ENCODE peak calls at places on chromosome 13, in eight cellular contexts. One of them, this sample, is unnamed.

GRCh38 chr13:31468114-31468902 is 268.5 kb downstream of the B3GLCT start:
- DNase-seq in T-helper 1 cell: no peak
- DNase-seq in heart left ventricle: no peak
- DNase-seq in dorsolateral prefrontal cortex: no peak
- DNase-seq in left lung: no peak
- DNase-seq in choroid plexus epithelial cell: no peak
- DNase-seq in activated T-helper 2 cell treated with anti-CD3 and anti-CD28 coated beads, Interferon-gamma antibody, Interleukin-2, Interleukin-4, amounts not matched to agents 10 μg/mL and 5 μg/mL and 100 μg/mL, durations not matched to agents 14 hours and 24 hours and 36 hours: no peak
- DNase-seq in NCI-H226: no peak
- DNase-seq in this sample: no peak

GRCh38 chr13:102682727-102683126 is 12.1 kb downstream of the METTL21C start:
- DNase-seq in T-helper 1 cell: no peak
- DNase-seq in heart left ventricle: no peak
- DNase-seq in dorsolateral prefrontal cortex: no peak
- DNase-seq in left lung: no peak
- DNase-seq in choroid plexus epithelial cell: no peak
- DNase-seq in activated T-helper 2 cell treated with anti-CD3 and anti-CD28 coated beads, Interferon-gamma antibody, Interleukin-2, Interleukin-4, amounts not matched to agents 10 μg/mL and 5 μg/mL and 100 μg/mL, durations not matched to agents 14 hours and 24 hours and 36 hours: no peak
- DNase-seq in NCI-H226: no peak
- DNase-seq in this sample: no peak

GRCh38 chr13:101698400-101698799 is 245.9 kb downstream of the ITGBL1 start:
- DNase-seq in T-helper 1 cell: no peak
- DNase-seq in heart left ventricle: no peak
- DNase-seq in dorsolateral prefrontal cortex: no peak
- DNase-seq in left lung: no peak
- DNase-seq in choroid plexus epithelial cell: peak
- DNase-seq in activated T-helper 2 cell treated with anti-CD3 and anti-CD28 coated beads, Interferon-gamma antibody, Interleukin-2, Interleukin-4, amounts not matched to agents 10 μg/mL and 5 μg/mL and 100 μg/mL, durations not matched to agents 14 hours and 24 hours and 36 hours: no peak
- DNase-seq in NCI-H226: no peak
- DNase-seq in this sample: no peak

GRCh38 chr13:48637601-48638000 is 16.1 kb upstream of the CYSLTR2 start:
- DNase-seq in T-helper 1 cell: no peak
- DNase-seq in heart left ventricle: no peak
- DNase-seq in dorsolateral prefrontal cortex: no peak
- DNase-seq in left lung: no peak
- DNase-seq in choroid plexus epithelial cell: no peak
- DNase-seq in activated T-helper 2 cell treated with anti-CD3 and anti-CD28 coated beads, Interferon-gamma antibody, Interleukin-2, Interleukin-4, amounts not matched to agents 10 μg/mL and 5 μg/mL and 100 μg/mL, durations not matched to agents 14 hours and 24 hours and 36 hours: no peak
- DNase-seq in NCI-H226: no peak
- DNase-seq in this sample: no peak

GRCh38 chr13:21849323-21849722 is 178.4 kb downstream of the FGF9 start:
- DNase-seq in T-helper 1 cell: no peak
- DNase-seq in heart left ventricle: no peak
- DNase-seq in dorsolateral prefrontal cortex: no peak
- DNase-seq in left lung: no peak
- DNase-seq in choroid plexus epithelial cell: peak
- DNase-seq in activated T-helper 2 cell treated with anti-CD3 and anti-CD28 coated beads, Interferon-gamma antibody, Interleukin-2, Interleukin-4, amounts not matched to agents 10 μg/mL and 5 μg/mL and 100 μg/mL, durations not matched to agents 14 hours and 24 hours and 36 hours: no peak
- DNase-seq in NCI-H226: peak
- DNase-seq in this sample: no peak

GRCh38 chr13:50494110-50494509 is 349.4 kb downstream of the DLEU7 start:
- DNase-seq in T-helper 1 cell: no peak
- DNase-seq in heart left ventricle: no peak
- DNase-seq in dorsolateral prefrontal cortex: no peak
- DNase-seq in left lung: no peak
- DNase-seq in choroid plexus epithelial cell: no peak
- DNase-seq in activated T-helper 2 cell treated with anti-CD3 and anti-CD28 coated beads, Interferon-gamma antibody, Interleukin-2, Interleukin-4, amounts not matched to agents 10 μg/mL and 5 μg/mL and 100 μg/mL, durations not matched to agents 14 hours and 24 hours and 36 hours: no peak
- DNase-seq in NCI-H226: no peak
- DNase-seq in this sample: no peak

GRCh38 chr13:34048652-34049051 is 230.7 kb downstream of the RFC3 start:
- DNase-seq in T-helper 1 cell: no peak
- DNase-seq in heart left ventricle: no peak
- DNase-seq in dorsolateral prefrontal cortex: no peak
- DNase-seq in left lung: no peak
- DNase-seq in choroid plexus epithelial cell: no peak
- DNase-seq in activated T-helper 2 cell treated with anti-CD3 and anti-CD28 coated beads, Interferon-gamma antibody, Interleukin-2, Interleukin-4, amounts not matched to agents 10 μg/mL and 5 μg/mL and 100 μg/mL, durations not matched to agents 14 hours and 24 hours and 36 hours: no peak
- DNase-seq in NCI-H226: no peak
- DNase-seq in this sample: no peak

GRCh38 chr13:44218501-44219240 is 155.0 kb upstream of the SERP2 start:
- DNase-seq in T-helper 1 cell: no peak
- DNase-seq in heart left ventricle: peak
- DNase-seq in dorsolateral prefrontal cortex: no peak
- DNase-seq in left lung: peak
- DNase-seq in choroid plexus epithelial cell: peak
- DNase-seq in activated T-helper 2 cell treated with anti-CD3 and anti-CD28 coated beads, Interferon-gamma antibody, Interleukin-2, Interleukin-4, amounts not matched to agents 10 μg/mL and 5 μg/mL and 100 μg/mL, durations not matched to agents 14 hours and 24 hours and 36 hours: no peak
- DNase-seq in NCI-H226: no peak
- DNase-seq in this sample: no peak

GRCh38 chr13:30638301-30638700 is 20.6 kb downstream of the USPL1 start:
- DNase-seq in T-helper 1 cell: no peak
- DNase-seq in heart left ventricle: no peak
- DNase-seq in dorsolateral prefrontal cortex: no peak
- DNase-seq in left lung: no peak
- DNase-seq in choroid plexus epithelial cell: no peak
- DNase-seq in activated T-helper 2 cell treated with anti-CD3 and anti-CD28 coated beads, Interferon-gamma antibody, Interleukin-2, Interleukin-4, amounts not matched to agents 10 μg/mL and 5 μg/mL and 100 μg/mL, durations not matched to agents 14 hours and 24 hours and 36 hours: no peak
- DNase-seq in NCI-H226: no peak
- DNase-seq in this sample: no peak